ENCODE peak calls at places on chromosomes 16 and 17, in eight cellular contexts. One of them, this sample, is unnamed.

GRCh38 chr17:15264542-15264941 is 584 bp downstream of the PMP22 start:
- DNase-seq in nephron progenitor cell: no peak
- DNase-seq in mucosa of descending colon: peak
- DNase-seq in fibroblast of lung: no peak
- DNase-seq in spleen: peak
- DNase-seq in HFF-Myc: no peak
- DNase-seq in endodermal cell: peak
- DNase-seq in GM13976: no peak
- DNase-seq in this sample: no peak

GRCh38 chr17:44919885-44920564 is 4.7 kb upstream of the GFAP start:
- DNase-seq in HFF-Myc: peak
- DNase-seq in GM13976: peak
- DNase-seq in spleen: peak
- DNase-seq in nephron progenitor cell: peak
- DNase-seq in mucosa of descending colon: peak
- DNase-seq in endodermal cell: peak
- DNase-seq in fibroblast of lung: peak
- DNase-seq in this sample: no peak

GRCh38 chr16:12020007-12020406 is 43.5 kb downstream of the SNX29 start:
- DNase-seq in mucosa of descending colon: no peak
- DNase-seq in nephron progenitor cell: no peak
- DNase-seq in GM13976: no peak
- DNase-seq in fibroblast of lung: no peak
- DNase-seq in HFF-Myc: no peak
- DNase-seq in spleen: peak
- DNase-seq in endodermal cell: no peak
- DNase-seq in this sample: no peak

GRCh38 chr17:63275968-63276349 is 170.1 kb downstream of the CYB561 start:
- DNase-seq in mucosa of descending colon: no peak
- DNase-seq in endodermal cell: no peak
- DNase-seq in nephron progenitor cell: no peak
- DNase-seq in GM13976: no peak
- DNase-seq in HFF-Myc: no peak
- DNase-seq in fibroblast of lung: peak
- DNase-seq in spleen: no peak
- DNase-seq in this sample: no peak

GRCh38 chr17:9002610-9003354 is 18.5 kb upstream of the NTN1 start:
- DNase-seq in endodermal cell: peak
- DNase-seq in fibroblast of lung: no peak
- DNase-seq in spleen: peak
- DNase-seq in GM13976: peak
- DNase-seq in mucosa of descending colon: peak
- DNase-seq in HFF-Myc: no peak
- DNase-seq in nephron progenitor cell: peak
- DNase-seq in this sample: no peak

GRCh38 chr17:44385287-44386181 is 3.9 kb downstream of the ITGA2B start:
- DNase-seq in GM13976: peak
- DNase-seq in mucosa of descending colon: peak
- DNase-seq in nephron progenitor cell: peak
- DNase-seq in endodermal cell: peak
- DNase-seq in HFF-Myc: peak
- DNase-seq in spleen: peak
- DNase-seq in fibroblast of lung: peak
- DNase-seq in this sample: peak

GRCh38 chr16:88298882-88299745 is 83.6 kb upstream of the ZNF469 start:
- DNase-seq in mucosa of descending colon: peak
- DNase-seq in spleen: no peak
- DNase-seq in endodermal cell: no peak
- DNase-seq in GM13976: no peak
- DNase-seq in nephron progenitor cell: no peak
- DNase-seq in HFF-Myc: no peak
- DNase-seq in fibroblast of lung: no peak
- DNase-seq in this sample: peak

GRCh38 chr17:71142333-71142732 is 973.0 kb downstream of the KCNJ2 start:
- DNase-seq in nephron progenitor cell: no peak
- DNase-seq in spleen: no peak
- DNase-seq in HFF-Myc: no peak
- DNase-seq in endodermal cell: no peak
- DNase-seq in fibroblast of lung: peak
- DNase-seq in GM13976: no peak
- DNase-seq in mucosa of descending colon: no peak
- DNase-seq in this sample: no peak

GRCh38 chr16:747978-748746 is 7.4 kb upstream of the CIAO3 start:
- DNase-seq in mucosa of descending colon: no peak
- DNase-seq in fibroblast of lung: no peak
- DNase-seq in HFF-Myc: no peak
- DNase-seq in GM13976: no peak
- DNase-seq in nephron progenitor cell: no peak
- DNase-seq in endodermal cell: no peak
- DNase-seq in spleen: no peak
- DNase-seq in this sample: no peak

GRCh38 chr16:84277244-84277823 is 17.3 kb upstream of the WFDC1 start:
- DNase-seq in spleen: peak
- DNase-seq in nephron progenitor cell: peak
- DNase-seq in endodermal cell: peak
- DNase-seq in GM13976: peak
- DNase-seq in HFF-Myc: no peak
- DNase-seq in mucosa of descending colon: peak
- DNase-seq in fibroblast of lung: peak
- DNase-seq in this sample: no peak

GRCh38 chr16:87145181-87146176 is 171.7 kb downstream of the C16orf95 start:
- DNase-seq in fibroblast of lung: peak
- DNase-seq in endodermal cell: no peak
- DNase-seq in spleen: no peak
- DNase-seq in nephron progenitor cell: no peak
- DNase-seq in GM13976: no peak
- DNase-seq in HFF-Myc: peak
- DNase-seq in mucosa of descending colon: no peak
- DNase-seq in this sample: no peak

GRCh38 chr17:48818361-48818841 is 1.4 kb upstream of the TTLL6 start:
- DNase-seq in HFF-Myc: no peak
- DNase-seq in spleen: no peak
- DNase-seq in mucosa of descending colon: no peak
- DNase-seq in nephron progenitor cell: peak
- DNase-seq in GM13976: no peak
- DNase-seq in endodermal cell: peak
- DNase-seq in fibroblast of lung: no peak
- DNase-seq in this sample: no peak

GRCh38 chr17:29093090-29093871 is 50.3 kb downstream of the PIPOX start:
- DNase-seq in spleen: no peak
- DNase-seq in nephron progenitor cell: no peak
- DNase-seq in HFF-Myc: no peak
- DNase-seq in mucosa of descending colon: no peak
- DNase-seq in GM13976: no peak
- DNase-seq in fibroblast of lung: no peak
- DNase-seq in endodermal cell: no peak
- DNase-seq in this sample: no peak

GRCh38 chr16:26952411-26952810 is 114.3 kb upstream of the C16orf82 start:
- DNase-seq in mucosa of descending colon: no peak
- DNase-seq in fibroblast of lung: no peak
- DNase-seq in GM13976: no peak
- DNase-seq in spleen: no peak
- DNase-seq in HFF-Myc: no peak
- DNase-seq in nephron progenitor cell: no peak
- DNase-seq in endodermal cell: peak
- DNase-seq in this sample: no peak

GRCh38 chr17:60594747-60595146 is 5.2 kb upstream of the PPM1D start:
- DNase-seq in endodermal cell: no peak
- DNase-seq in HFF-Myc: no peak
- DNase-seq in spleen: no peak
- DNase-seq in nephron progenitor cell: no peak
- DNase-seq in fibroblast of lung: no peak
- DNase-seq in mucosa of descending colon: no peak
- DNase-seq in GM13976: no peak
- DNase-seq in this sample: no peak

GRCh38 chr17:42849031-42849430 is 2.0 kb upstream of the AOC3 start:
- DNase-seq in nephron progenitor cell: no peak
- DNase-seq in GM13976: no peak
- DNase-seq in spleen: peak
- DNase-seq in mucosa of descending colon: no peak
- DNase-seq in fibroblast of lung: no peak
- DNase-seq in endodermal cell: no peak
- DNase-seq in HFF-Myc: no peak
- DNase-seq in this sample: no peak

GRCh38 chr16:27114006-27114405 is 47.3 kb downstream of the C16orf82 start:
- DNase-seq in fibroblast of lung: no peak
- DNase-seq in endodermal cell: no peak
- DNase-seq in GM13976: no peak
- DNase-seq in spleen: no peak
- DNase-seq in mucosa of descending colon: no peak
- DNase-seq in HFF-Myc: no peak
- DNase-seq in nephron progenitor cell: no peak
- DNase-seq in this sample: no peak

GRCh38 chr17:4706121-4706520 is 2.2 kb upstream of the PELP1 start:
- DNase-seq in spleen: no peak
- DNase-seq in GM13976: no peak
- DNase-seq in HFF-Myc: no peak
- DNase-seq in fibroblast of lung: peak
- DNase-seq in nephron progenitor cell: no peak
- DNase-seq in endodermal cell: peak
- DNase-seq in mucosa of descending colon: no peak
- DNase-seq in this sample: no peak

GRCh38 chr17:41442772-41443171 is 2.0 kb upstream of the KRT38 start:
- DNase-seq in mucosa of descending colon: no peak
- DNase-seq in nephron progenitor cell: no peak
- DNase-seq in fibroblast of lung: no peak
- DNase-seq in endodermal cell: no peak
- DNase-seq in GM13976: no peak
- DNase-seq in HFF-Myc: no peak
- DNase-seq in spleen: no peak
- DNase-seq in this sample: no peak

GRCh38 chr17:41444640-41445039 is 3.9 kb upstream of the KRT38 start:
- DNase-seq in GM13976: no peak
- DNase-seq in fibroblast of lung: no peak
- DNase-seq in HFF-Myc: no peak
- DNase-seq in endodermal cell: no peak
- DNase-seq in nephron progenitor cell: no peak
- DNase-seq in mucosa of descending colon: no peak
- DNase-seq in spleen: no peak
- DNase-seq in this sample: no peak

GRCh38 chr17:41446806-41447205 is 6.0 kb upstream of the KRT38 start:
- DNase-seq in endodermal cell: no peak
- DNase-seq in spleen: no peak
- DNase-seq in fibroblast of lung: peak
- DNase-seq in HFF-Myc: no peak
- DNase-seq in GM13976: no peak
- DNase-seq in mucosa of descending colon: no peak
- DNase-seq in nephron progenitor cell: no peak
- DNase-seq in this sample: peak

GRCh38 chr17:41440531-41441033 is at the start of gene KRT38:
- DNase-seq in mucosa of descending colon: no peak
- DNase-seq in GM13976: no peak
- DNase-seq in nephron progenitor cell: no peak
- DNase-seq in spleen: no peak
- DNase-seq in HFF-Myc: no peak
- DNase-seq in endodermal cell: no peak
- DNase-seq in fibroblast of lung: no peak
- DNase-seq in this sample: no peak

DNA sequence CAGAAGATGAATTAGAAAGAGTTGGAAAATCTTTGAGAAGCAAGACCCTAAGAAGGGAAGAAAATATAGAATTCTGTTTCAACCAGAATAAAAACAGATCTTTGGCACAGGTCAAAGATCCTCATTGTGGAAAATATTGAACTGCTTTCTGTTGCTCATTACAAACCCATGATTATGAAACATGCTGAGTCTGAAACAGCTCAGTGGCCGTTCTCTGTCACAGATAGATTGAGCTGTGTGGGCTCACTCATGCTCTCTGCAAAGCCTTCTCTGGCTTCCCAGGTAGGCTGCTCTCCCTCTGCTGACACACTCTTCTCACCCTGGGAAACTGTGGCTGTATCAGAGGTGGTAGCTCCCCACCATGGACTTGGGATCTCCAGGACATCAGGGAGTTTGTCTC is 3.4 kb upstream of the KRT38 start:
- DNase-seq in endodermal cell: no peak
- DNase-seq in nephron progenitor cell: no peak
- DNase-seq in HFF-Myc: no peak
- DNase-seq in mucosa of descending colon: no peak
- DNase-seq in fibroblast of lung: no peak
- DNase-seq in spleen: no peak
- DNase-seq in GM13976: no peak
- DNase-seq in this sample: no peak
- TF ChIP-seq CTCF in endodermal cell: no peak
- TF ChIP-seq CTCF in nephron progenitor cell: no peak
- TF ChIP-seq CTCF in HFF-Myc: no peak
- TF ChIP-seq CTCF in mucosa of descending colon: no peak
- TF ChIP-seq CTCF in fibroblast of lung: no peak
- TF ChIP-seq CTCF in spleen: no peak
- TF ChIP-seq CTCF in GM13976: no peak
- TF ChIP-seq CTCF in this sample: no peak

DNA sequence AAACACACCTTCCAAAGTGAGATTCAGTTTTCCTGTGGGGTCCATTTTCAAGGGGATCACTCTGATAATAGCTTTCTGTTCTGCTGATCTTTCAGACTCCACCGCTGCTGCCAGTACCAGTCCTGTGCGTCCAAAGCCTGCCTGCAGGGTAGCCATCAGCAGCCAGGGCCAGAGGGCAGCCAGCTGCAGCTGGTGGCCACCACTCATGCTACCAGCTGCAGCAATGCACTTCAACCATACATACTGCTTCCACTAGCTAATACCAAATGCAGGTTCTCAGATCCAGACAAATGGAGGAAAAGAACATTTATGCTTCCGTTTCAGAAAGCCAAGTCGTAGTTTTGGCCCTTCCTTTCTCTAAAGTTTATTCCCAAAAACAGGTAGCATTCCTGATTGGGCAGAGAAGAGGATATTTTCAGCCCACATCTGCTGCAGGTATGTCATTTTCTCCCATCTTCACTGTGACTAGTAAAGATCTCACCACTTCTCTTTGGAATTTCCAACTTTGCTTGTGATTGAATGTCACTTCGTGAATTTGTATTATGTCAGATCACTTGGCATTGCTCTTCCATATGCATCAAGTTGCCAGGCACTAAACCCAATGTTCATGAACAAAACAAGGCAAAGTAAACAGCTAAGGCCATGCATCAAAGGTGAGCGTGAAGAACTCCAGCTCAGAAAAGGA is 1.8 kb downstream of the RNF43 start:
- DNase-seq in nephron progenitor cell: peak
- DNase-seq in GM13976: no peak
- DNase-seq in spleen: no peak
- DNase-seq in HFF-Myc: no peak
- DNase-seq in mucosa of descending colon: peak
- DNase-seq in endodermal cell: peak
- DNase-seq in fibroblast of lung: no peak
- DNase-seq in this sample: no peak
- TF ChIP-seq CTCF in nephron progenitor cell: no peak
- TF ChIP-seq CTCF in GM13976: no peak
- TF ChIP-seq CTCF in spleen: no peak
- TF ChIP-seq CTCF in HFF-Myc: no peak
- TF ChIP-seq CTCF in mucosa of descending colon: no peak
- TF ChIP-seq CTCF in endodermal cell: peak
- TF ChIP-seq CTCF in fibroblast of lung: no peak
- TF ChIP-seq CTCF in this sample: no peak

GRCh38 chr16:66484453-66485213 is 57.5 kb downstream of the BEAN1 start:
- DNase-seq in mucosa of descending colon: no peak
- DNase-seq in HFF-Myc: no peak
- DNase-seq in GM13976: no peak
- DNase-seq in nephron progenitor cell: no peak
- DNase-seq in fibroblast of lung: no peak
- DNase-seq in spleen: no peak
- DNase-seq in endodermal cell: no peak
- DNase-seq in this sample: no peak
- TF ChIP-seq CTCF in mucosa of descending colon: no peak
- TF ChIP-seq CTCF in HFF-Myc: no peak
- TF ChIP-seq CTCF in GM13976: no peak
- TF ChIP-seq CTCF in nephron progenitor cell: no peak
- TF ChIP-seq CTCF in fibroblast of lung: no peak
- TF ChIP-seq CTCF in spleen: no peak
- TF ChIP-seq CTCF in endodermal cell: no peak
- TF ChIP-seq CTCF in this sample: no peak

GRCh38 chr16:66751992-66752322 is 548 bp upstream of the DYNC1LI2 start:
- DNase-seq in nephron progenitor cell: no peak
- DNase-seq in fibroblast of lung: no peak
- DNase-seq in spleen: no peak
- DNase-seq in endodermal cell: no peak
- DNase-seq in mucosa of descending colon: no peak
- DNase-seq in GM13976: no peak
- DNase-seq in HFF-Myc: no peak
- DNase-seq in this sample: no peak
- TF ChIP-seq CTCF in nephron progenitor cell: peak
- TF ChIP-seq CTCF in fibroblast of lung: peak
- TF ChIP-seq CTCF in spleen: no peak
- TF ChIP-seq CTCF in endodermal cell: no peak
- TF ChIP-seq CTCF in mucosa of descending colon: no peak
- TF ChIP-seq CTCF in GM13976: no peak
- TF ChIP-seq CTCF in HFF-Myc: no peak
- TF ChIP-seq CTCF in this sample: no peak